ENCODE peak calls at places on chromosomes 12 and 14, in nine cellular contexts. L is neural crest cell, W is tibial artery, H is AG10803, K is fibroblast of lung, R is prostate gland, B is GM20000, Q is GM10248, Y is BE2C. U is an unnamed sample.

GRCh38 chr14:54785778-54786160 is 116.9 kb downstream of the GCH1 start:
- DNase-seq in R (no peak), Y (no peak), W (no peak), B (no peak), H (no peak), Q (no peak), L (no peak), K (no peak), U (no peak)

GRCh38 chr12:105983622-105984325 is 155.0 kb downstream of the NUAK1 start:
- DNase-seq in H (peak), L (no peak), Y (no peak), K (peak), R (no peak), W (no peak), Q (no peak), B (no peak), U (no peak)

GRCh38 chr14:102063092-102063807 is 23.6 kb downstream of the HSP90AA1 start:
- DNase-seq in R (peak), B (peak), L (peak), W (peak), Y (peak), H (peak), Q (peak), K (peak), U (peak)

GRCh38 chr14:86221000-86221399 is 691.1 kb downstream of the FLRT2 start:
- DNase-seq in B (no peak), Y (peak), R (no peak), Q (no peak), W (no peak), H (no peak), K (no peak), L (no peak), U (no peak)

GRCh38 chr14:33848706-33849454 is 102.0 kb downstream of the EGLN3 start:
- DNase-seq in W (peak), B (peak), H (peak), L (peak), R (peak), Q (peak), K (peak), Y (peak), U (peak)

GRCh38 chr14:90508536-90509254 is 111.9 kb downstream of the CALM1 start:
- DNase-seq in Y (no peak), K (no peak), Q (no peak), B (no peak), W (no peak), L (no peak), R (peak), H (no peak), U (no peak)

GRCh38 chr14:104138098-104138890 is at the start of gene KIF26A:
- DNase-seq in Q (no peak), R (no peak), L (peak), H (no peak), K (no peak), B (no peak), W (peak), Y (peak), U (no peak)

GRCh38 chr14:34857689-34858449 is 17.3 kb downstream of the BAZ1A start:
- DNase-seq in W (no peak), R (no peak), B (no peak), K (no peak), Q (no peak), L (no peak), H (no peak), Y (no peak), U (no peak)

GRCh38 chr12:116613256-116613655 is 54.1 kb downstream of the MAP1LC3B2 start:
- DNase-seq in R (no peak), H (no peak), L (no peak), Q (no peak), Y (no peak), B (no peak), W (no peak), K (no peak), U (no peak)

GRCh38 chr14:32366995-32367394 is 37.9 kb downstream of the AKAP6 start:
- DNase-seq in K (no peak), W (no peak), Y (no peak), Q (no peak), R (no peak), H (peak), L (no peak), B (no peak), U (no peak)

GRCh38 chr14:23521785-23522640 is 29.6 kb downstream of the ZFHX2 start:
- DNase-seq in Y (no peak), Q (no peak), W (no peak), K (no peak), R (no peak), B (no peak), H (no peak), L (no peak), U (no peak)

GRCh38 chr12:71250186-71250585 is 92.4 kb upstream of the TSPAN8 start:
- DNase-seq in Y (no peak), H (no peak), K (no peak), W (no peak), R (no peak), Q (no peak), L (no peak), B (no peak), U (no peak)

GRCh38 chr12:31011336-31011735 is 62.3 kb upstream of the DDX11 start:
- DNase-seq in K (no peak), B (no peak), L (no peak), H (no peak), Q (no peak), W (peak), R (no peak), Y (no peak), U (no peak)

GRCh38 chr14:29494312-29494711 is 433.3 kb downstream of the PRKD1 start:
- DNase-seq in B (no peak), Y (no peak), W (no peak), H (no peak), K (no peak), Q (no peak), L (no peak), R (no peak), U (no peak)

GRCh38 chr14:73786632-73786941 is 65.0 kb upstream of the PTGR2 start:
- DNase-seq in Y (peak), K (peak), L (peak), B (peak), R (peak), W (no peak), Q (no peak), H (no peak), U (peak)

GRCh38 chr14:24339284-24340151 is at the start of gene RIPK3:
- DNase-seq in L (no peak), Q (peak), B (peak), Y (no peak), K (no peak), W (no peak), H (no peak), R (no peak), U (peak)

GRCh38 chr12:106982229-106982628 is 4.7 kb downstream of the MTERF2 start:
- DNase-seq in H (no peak), R (no peak), Q (no peak), K (no peak), W (no peak), Y (no peak), B (no peak), L (no peak), U (no peak)

GRCh38 chr14:94555991-94556390 is 5.3 kb upstream of the SERPINA4 start:
- DNase-seq in Y (no peak), R (no peak), Q (no peak), W (peak), H (no peak), B (no peak), L (no peak), K (no peak), U (no peak)

GRCh38 chr14:47596232-47596631 is 79.2 kb downstream of the MDGA2 start:
- DNase-seq in K (no peak), R (no peak), B (no peak), H (no peak), L (no peak), Y (no peak), W (no peak), Q (no peak), U (no peak)

DNA sequence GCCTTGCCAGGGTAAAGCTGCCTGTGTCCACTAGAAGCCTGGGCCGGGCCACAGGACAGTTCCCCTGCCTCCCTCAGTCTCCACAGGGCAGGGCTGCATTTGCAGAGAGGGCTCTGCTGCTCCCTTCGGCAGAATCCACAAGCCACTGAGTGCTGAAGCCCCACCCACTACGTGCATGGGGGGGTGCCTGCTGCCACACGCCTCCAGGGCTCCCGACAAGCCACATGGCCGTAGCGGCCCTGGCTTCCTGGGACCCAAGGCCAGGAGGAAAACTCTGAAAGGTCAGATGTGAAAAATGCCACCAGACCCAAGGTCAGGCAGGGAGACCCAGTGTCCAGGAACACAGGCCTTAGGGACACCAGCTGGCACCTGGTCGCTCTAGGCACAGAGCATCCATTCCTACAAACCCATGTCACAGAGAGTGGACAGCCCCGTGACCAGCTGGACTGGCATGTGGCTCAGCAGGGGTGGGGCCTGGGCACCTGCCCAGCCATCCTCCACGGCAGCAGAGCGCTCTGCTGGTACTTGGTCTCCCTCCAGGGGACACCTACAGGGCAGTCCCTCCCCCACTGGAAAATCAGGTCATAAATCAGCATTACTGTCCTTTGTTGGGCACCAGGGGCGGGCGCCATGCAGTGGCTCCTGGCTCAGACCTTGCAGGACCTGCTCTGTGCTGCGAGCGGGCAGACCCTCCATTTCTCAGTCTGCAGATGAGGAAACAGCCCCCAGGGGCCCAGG is 42.9 kb downstream of the CCDC85C start:
- DNase-seq in L (no peak), K (no peak), R (peak), W (no peak), H (no peak), B (no peak), Y (peak), Q (no peak), U (no peak)
- TF ChIP-seq CTCF in L (no peak), K (no peak), R (no peak), W (no peak), H (no peak), B (no peak), Y (no peak), Q (no peak), U (no peak)

GRCh38 chr12:95959107-95959506 is 16.0 kb downstream of the AMDHD1 start:
- DNase-seq in R (no peak), K (peak), W (no peak), Y (no peak), H (peak), L (no peak), Q (no peak), B (no peak), U (peak)
- TF ChIP-seq CTCF in R (no peak), K (peak), W (no peak), Y (no peak), H (no peak), L (no peak), Q (peak), B (no peak), U (no peak)

DNA sequence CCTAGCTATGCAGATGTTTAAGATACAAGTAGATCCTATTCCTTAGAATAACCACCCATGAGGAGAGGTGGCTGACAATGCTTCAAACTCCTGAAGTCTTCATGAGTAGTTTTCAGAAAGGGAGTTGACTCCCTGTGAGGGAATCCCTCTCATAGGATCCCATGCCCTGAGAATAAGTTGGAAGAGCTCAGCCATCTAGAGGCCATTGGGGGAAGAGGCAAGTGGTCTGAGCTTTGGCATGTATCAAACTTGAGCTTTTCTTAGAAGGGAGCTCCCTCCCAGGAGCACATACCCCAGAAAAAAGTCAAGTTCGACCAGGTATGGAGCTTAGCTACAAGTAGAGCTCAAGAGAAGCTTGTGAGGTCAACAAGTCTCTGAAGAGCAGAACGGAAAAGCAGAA is 165.7 kb upstream of the RBM19 start:
- DNase-seq in B (no peak), Q (no peak), Y (no peak), W (no peak), H (no peak), R (no peak), L (no peak), K (no peak), U (no peak)
- TF ChIP-seq CTCF in B (no peak), Q (no peak), Y (peak), W (no peak), H (peak), R (no peak), L (no peak), K (no peak), U (no peak)

GRCh38 chr12:44247588-44247987 is 411.7 kb downstream of the TMEM117 start:
- DNase-seq in L (no peak), B (no peak), H (no peak), R (no peak), K (no peak), Y (peak), W (no peak), Q (no peak), U (no peak)
- TF ChIP-seq CTCF in L (peak), B (no peak), H (no peak), R (no peak), K (no peak), Y (peak), W (no peak), Q (no peak), U (no peak)

GRCh38 chr14:75240781-75241180 is 37.8 kb upstream of the FOS start:
- DNase-seq in W (no peak), Y (no peak), H (no peak), K (no peak), B (no peak), Q (no peak), R (no peak), L (no peak), U (no peak)

GRCh38 chr14:75242546-75243273 is 35.9 kb upstream of the FOS start:
- DNase-seq in Q (no peak), R (peak), H (peak), L (no peak), W (no peak), Y (no peak), B (no peak), K (peak), U (no peak)

GRCh38 chr14:75234173-75234855 is 44.3 kb upstream of the FOS start:
- DNase-seq in B (no peak), R (no peak), H (peak), K (peak), Q (no peak), Y (no peak), L (no peak), W (peak), U (no peak)

GRCh38 chr14:75236897-75237296 is 41.7 kb upstream of the FOS start:
- DNase-seq in B (no peak), H (no peak), Y (no peak), L (no peak), Q (no peak), W (no peak), R (no peak), K (no peak), U (no peak)

DNA sequence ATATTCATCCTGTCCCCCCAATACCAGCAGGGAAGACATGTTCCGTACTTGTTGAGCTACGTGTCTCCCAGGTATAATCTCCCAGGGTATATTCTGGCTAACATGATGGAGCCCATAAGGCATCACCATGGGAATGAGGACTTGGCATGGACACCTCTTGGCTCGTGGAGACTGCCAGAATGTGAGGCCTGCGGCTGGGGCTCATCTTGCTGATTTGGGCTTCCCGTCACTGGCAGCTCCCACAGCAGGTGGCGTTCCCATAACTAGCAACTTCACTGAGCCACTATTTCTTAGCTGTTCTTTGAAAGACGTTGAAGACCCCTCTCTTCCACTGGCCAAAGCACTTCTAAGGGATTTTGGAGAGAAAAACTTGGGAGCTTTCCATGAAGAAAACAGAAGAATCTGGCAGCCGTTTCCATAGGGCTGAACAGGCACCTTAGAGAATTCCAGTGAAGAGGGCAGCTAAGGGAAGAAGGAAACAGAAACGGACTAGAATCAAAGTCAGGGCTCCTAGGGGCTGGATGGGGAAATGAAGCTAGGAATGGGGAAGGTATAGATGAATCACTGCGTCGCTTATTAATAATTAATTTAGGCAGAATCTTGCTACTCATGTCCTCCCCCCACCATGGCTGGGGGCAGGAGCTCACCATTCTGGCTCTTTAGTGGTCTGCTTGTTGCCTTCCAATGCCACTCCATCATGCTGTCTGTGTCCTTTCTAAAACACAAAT is 39.7 kb upstream of the FOS start:
- DNase-seq in K (no peak), W (no peak), L (no peak), Q (no peak), Y (no peak), H (no peak), B (no peak), R (peak), U (no peak)
- TF ChIP-seq CTCF in K (no peak), W (no peak), L (no peak), Q (no peak), Y (no peak), H (no peak), B (no peak), R (no peak), U (no peak)

DNA sequence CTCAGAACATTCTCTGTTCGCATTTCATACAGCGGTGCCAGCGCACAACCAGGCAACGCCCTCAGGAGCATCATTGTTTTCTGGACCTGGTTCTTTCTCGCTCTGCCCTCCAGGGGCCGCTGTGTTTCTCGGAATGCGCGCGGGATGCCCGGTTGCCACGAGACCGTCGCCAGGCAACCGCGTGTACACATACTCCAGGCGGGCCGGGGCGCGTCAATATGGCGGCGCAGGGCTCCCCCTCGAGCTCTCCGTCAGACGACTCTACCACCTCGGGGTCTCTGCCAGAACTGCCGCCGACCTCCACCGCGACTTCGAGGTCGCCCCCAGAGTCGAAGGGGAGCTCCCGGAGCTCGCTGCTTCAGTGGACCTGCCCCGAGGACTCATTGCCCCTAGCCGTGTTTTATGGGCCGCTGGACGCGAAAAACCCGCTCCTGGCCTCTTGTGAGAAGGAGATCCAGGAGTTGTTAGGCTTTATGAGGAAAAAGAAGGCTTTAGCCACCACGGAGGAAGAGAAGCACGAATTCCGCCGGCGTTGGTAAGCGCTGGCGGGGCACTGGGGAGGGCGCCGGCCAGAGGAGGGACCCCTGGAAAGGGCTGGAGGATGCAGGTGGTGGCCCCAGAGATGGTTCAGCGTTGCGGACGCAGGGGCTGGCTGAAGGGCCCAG is at the start of gene CFAP54:
- DNase-seq in K (peak), B (peak), R (peak), W (peak), Y (peak), H (peak), Q (peak), L (peak), U (peak)
- TF ChIP-seq CTCF in K (peak), B (peak), R (peak), W (peak), Y (peak), H (peak), Q (peak), L (peak), U (peak)

GRCh38 chr14:72515779-72516770 is 377.8 kb downstream of the DPF3 start:
- DNase-seq in B (no peak), W (no peak), L (no peak), R (no peak), Q (no peak), H (peak), Y (no peak), K (peak), U (no peak)

GRCh38 chr14:72513346-72513745 is 380.6 kb downstream of the DPF3 start:
- DNase-seq in B (no peak), W (no peak), H (no peak), L (no peak), R (no peak), K (no peak), Q (no peak), Y (no peak), U (no peak)

GRCh38 chr14:72512925-72513324 is 381.0 kb downstream of the DPF3 start:
- DNase-seq in Q (no peak), Y (no peak), B (no peak), W (no peak), L (no peak), R (no peak), K (no peak), H (no peak), U (no peak)

GRCh38 chr14:72514660-72515025 is 379.3 kb downstream of the DPF3 start:
- DNase-seq in L (no peak), B (no peak), K (no peak), W (no peak), R (no peak), Q (no peak), Y (no peak), H (no peak), U (no peak)

DNA sequence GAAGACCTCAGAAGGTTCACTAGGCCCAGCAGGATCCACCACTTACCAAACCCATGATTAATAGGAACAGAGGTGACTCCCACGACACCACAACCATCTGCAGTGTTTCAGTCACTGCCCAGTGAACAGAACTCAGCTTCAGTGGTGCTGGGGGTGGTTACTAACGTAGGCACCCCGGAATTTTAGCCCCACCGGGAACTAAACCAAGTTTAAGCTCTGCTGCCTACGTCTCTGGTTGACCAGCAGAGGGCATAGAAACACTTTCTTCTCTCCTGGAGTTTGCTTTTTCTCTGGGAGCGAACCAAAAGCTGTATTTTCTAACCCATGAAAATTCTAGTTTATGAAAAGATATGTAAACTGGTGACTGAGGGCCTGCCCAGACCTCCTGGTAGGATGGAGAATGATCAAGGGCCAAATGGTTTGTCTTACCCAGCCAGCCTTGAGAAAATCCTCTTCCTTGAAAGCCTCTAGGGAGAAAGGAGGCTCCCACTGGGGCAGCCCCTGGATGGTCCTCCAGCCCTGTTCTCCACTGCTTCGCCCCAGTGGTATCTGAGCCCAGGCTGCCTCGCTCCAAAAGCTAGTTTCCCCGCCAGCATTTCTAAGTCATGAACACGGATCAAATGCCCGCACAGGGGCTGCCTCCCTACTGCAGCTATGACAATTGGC is 379.8 kb downstream of the DPF3 start:
- DNase-seq in Q (peak), K (peak), W (no peak), R (no peak), Y (no peak), B (no peak), L (no peak), H (peak), U (no peak)
- TF ChIP-seq CTCF in Q (peak), K (peak), W (peak), R (peak), Y (peak), B (peak), L (peak), H (peak), U (peak)